ENCODE peak calls at places on chromosomes 16 and 17, in five cellular contexts. G is AG04450, W is lower lobe of right lung, E is heart left ventricle, R is AG09309. Z is an unnamed sample.

GRCh38 chr16:81632392-81633146 is 146.5 kb upstream of the PLCG2 start:
- DNase-seq in W (peak; percentile 65), E (peak; percentile 47), G (no peak), R (no peak), Z (peak; percentile 83)

GRCh38 chr16:31147574-31147973 is 2.3 kb downstream of the PRSS36 start:
- DNase-seq in E (no peak), G (no peak), R (no peak), W (no peak), Z (no peak)

GRCh38 chr17:12959441-12959840 is 58.4 kb downstream of the ELAC2 start:
- DNase-seq in R (peak; percentile 35), W (no peak), G (no peak), E (no peak), Z (no peak)

GRCh38 chr17:45108595-45109521 is 23.5 kb downstream of the PLCD3 start:
- DNase-seq in R (no peak), G (no peak), W (no peak), E (no peak), Z (no peak)

GRCh38 chr17:82775033-82775823 is 23.4 kb downstream of the TBCD start:
- DNase-seq in G (no peak), R (no peak), E (peak; percentile 83), W (peak; percentile 79), Z (peak; percentile 47)

GRCh38 chr16:68590201-68590994 is 51.3 kb downstream of the ZFP90 start:
- DNase-seq in W (peak; percentile 77), E (peak; percentile 70), G (no peak), R (peak; percentile 10), Z (peak; percentile 93)

GRCh38 chr17:81241648-81242420 is 2.7 kb downstream of the NDUFAF8 start:
- DNase-seq in E (no peak), G (no peak), W (peak; percentile 73), R (no peak), Z (peak; percentile 72)

GRCh38 chr16:72012607-72013006 is 4.1 kb downstream of the DHODH start:
- DNase-seq in W (no peak), G (no peak), E (no peak), R (no peak), Z (no peak)

GRCh38 chr16:55046513-55046912 is 115.8 kb downstream of the IRX5 start:
- DNase-seq in G (no peak), R (no peak), E (no peak), W (no peak), Z (no peak)

GRCh38 chr17:74862108-74862901 is 2.6 kb upstream of the GRIN2C start:
- DNase-seq in E (peak; percentile 85), W (peak; percentile 82), G (no peak), R (no peak), Z (peak; percentile 69)

GRCh38 chr17:57639381-57639780 is 105.7 kb downstream of the CCDC182 start:
- DNase-seq in E (no peak), G (no peak), R (no peak), W (no peak), Z (no peak)

GRCh38 chr17:48113201-48113676 is 5.7 kb downstream of the SNX11 start:
- DNase-seq in W (peak; percentile 53), E (peak; percentile 63), R (no peak), G (no peak), Z (no peak)

GRCh38 chr16:24253192-24253591 is 2.9 kb upstream of the CACNG3 start:
- DNase-seq in E (no peak), W (no peak), G (no peak), R (no peak), Z (peak; percentile 27)

DNA sequence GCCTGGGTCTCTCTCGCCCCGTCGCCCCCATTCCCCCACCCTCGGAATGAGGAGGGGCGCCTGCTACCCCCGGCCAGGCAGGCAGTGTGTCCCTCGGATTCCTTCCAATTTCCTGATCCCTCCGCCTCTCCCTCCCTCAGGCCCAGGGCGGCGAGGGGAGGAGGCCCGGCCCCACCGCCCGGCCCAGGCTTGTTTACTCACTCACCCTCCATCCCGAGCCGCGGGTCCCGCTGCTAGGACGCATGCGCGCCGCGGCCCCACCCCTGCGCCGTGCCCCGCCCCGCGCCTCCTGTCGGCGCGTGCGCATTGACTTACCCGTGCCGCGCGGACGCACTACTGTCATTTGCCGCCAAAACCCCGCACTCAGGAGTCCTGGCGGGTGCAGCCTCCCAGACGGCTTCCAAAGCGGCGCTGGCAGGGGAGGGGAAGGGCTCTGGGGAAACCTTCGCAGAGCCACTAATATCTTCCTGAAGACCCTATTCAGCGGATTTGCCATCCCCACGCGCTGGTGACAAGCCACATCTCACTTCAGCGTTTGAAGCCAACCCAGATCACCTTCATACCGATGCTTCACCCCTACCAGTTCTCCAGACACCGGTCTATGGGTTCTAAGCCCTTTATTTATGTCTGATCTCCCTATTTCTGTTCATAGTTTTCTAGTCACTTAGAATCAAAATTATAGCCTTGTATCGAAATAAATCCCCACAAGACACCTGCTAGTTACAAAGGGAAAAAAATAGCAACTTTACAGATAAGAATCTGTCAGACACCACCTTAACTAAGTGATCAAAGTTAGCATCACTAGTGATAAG is at the start of gene EZH1:
- DNase-seq in G (peak; percentile 61), W (peak; percentile 91), R (peak; percentile 31), E (peak; percentile 96), Z (peak; percentile 98)
- TF ChIP-seq CTCF in G (no peak), W (no peak), R (no peak), E (no peak), Z (no peak)

GRCh38 chr16:49440156-49441065 is 66.8 kb downstream of the C16orf78 start:
- DNase-seq in R (no peak), G (no peak), W (no peak), E (no peak), Z (no peak)

GRCh38 chr16:49443576-49443975 is 70.0 kb downstream of the C16orf78 start:
- DNase-seq in G (no peak), W (no peak), E (no peak), R (no peak), Z (no peak)

GRCh38 chr16:49439676-49440075 is 66.1 kb downstream of the C16orf78 start:
- DNase-seq in R (no peak), G (no peak), E (no peak), W (no peak), Z (no peak)

GRCh38 chr16:49442805-49443204 is 69.2 kb downstream of the C16orf78 start:
- DNase-seq in W (no peak), R (no peak), E (no peak), G (no peak), Z (no peak)

DNA sequence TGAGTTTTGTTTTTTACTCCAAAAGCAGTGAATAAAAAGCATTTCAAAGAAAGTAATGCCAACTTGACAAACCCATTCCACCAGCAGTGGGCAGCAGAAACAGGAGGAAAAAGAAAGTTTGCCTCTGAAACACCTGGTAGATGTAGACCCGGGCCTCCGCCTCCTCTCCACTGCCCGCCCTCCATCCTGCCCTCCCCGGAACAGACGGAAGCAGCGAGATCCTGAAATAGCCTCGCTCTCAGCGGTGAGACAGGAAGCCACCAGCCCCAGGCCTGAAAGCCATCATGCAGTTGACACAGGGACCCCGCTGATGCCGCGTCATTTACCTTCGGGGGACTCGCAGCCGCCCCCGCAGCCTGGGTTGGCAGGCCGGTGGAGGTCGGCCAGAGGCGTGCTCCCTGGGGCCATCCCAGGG is 67.8 kb downstream of the C16orf78 start:
- DNase-seq in E (peak; percentile 71), R (no peak), W (no peak), G (no peak), Z (no peak)
- TF ChIP-seq CTCF in E (peak; percentile 23), R (no peak), W (peak; percentile 25), G (no peak), Z (peak; percentile 20)

GRCh38 chr17:33028061-33028460 is 36.4 kb downstream of the SPACA3 start:
- DNase-seq in R (no peak), W (no peak), G (no peak), E (no peak), Z (no peak)

GRCh38 chr17:33033176-33033575 is 41.5 kb downstream of the SPACA3 start:
- DNase-seq in E (no peak), W (no peak), R (no peak), G (no peak), Z (no peak)

GRCh38 chr17:33024688-33025486 is 33.2 kb downstream of the SPACA3 start:
- DNase-seq in G (no peak), E (no peak), W (no peak), R (no peak), Z (no peak)

GRCh38 chr17:33023790-33024189 is 32.1 kb downstream of the SPACA3 start:
- DNase-seq in R (no peak), W (no peak), E (no peak), G (no peak), Z (no peak)

GRCh38 chr17:33028778-33029177 is 37.1 kb downstream of the SPACA3 start:
- DNase-seq in R (no peak), G (no peak), E (no peak), W (no peak), Z (no peak)
- TF ChIP-seq CTCF in R (no peak), G (no peak), E (no peak), W (no peak), Z (no peak)

GRCh38 chr16:4058386-4058785 is 57.9 kb downstream of the ADCY9 start:
- DNase-seq in G (no peak), W (no peak), E (no peak), R (no peak), Z (no peak)

GRCh38 chr16:4062212-4062802 is 53.9 kb downstream of the ADCY9 start:
- DNase-seq in G (no peak), R (no peak), W (no peak), E (no peak), Z (no peak)

GRCh38 chr16:4057439-4057877 is 58.8 kb downstream of the ADCY9 start:
- DNase-seq in R (no peak), W (no peak), E (no peak), G (no peak), Z (no peak)

GRCh38 chr16:4060823-4061222 is 55.4 kb downstream of the ADCY9 start:
- DNase-seq in E (no peak), R (no peak), W (no peak), G (no peak), Z (no peak)

DNA sequence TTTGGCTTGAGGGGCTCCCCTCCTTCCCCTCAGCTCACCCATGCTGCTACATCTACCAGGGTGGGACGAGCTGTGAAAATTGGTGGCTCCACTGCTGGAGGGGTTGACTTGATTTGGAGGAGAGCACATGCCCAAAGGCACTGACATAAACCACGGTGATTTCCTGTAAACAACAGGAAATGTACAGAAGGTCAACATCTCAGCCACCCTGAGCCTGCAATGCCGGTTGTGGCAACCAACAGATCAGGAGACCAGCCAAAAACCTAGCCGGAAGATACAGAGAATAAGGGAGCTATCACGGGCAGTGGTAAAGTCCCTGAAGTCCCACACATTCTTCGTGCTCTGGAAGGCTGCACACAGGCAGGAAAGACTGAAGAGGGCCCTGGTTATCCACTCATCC is 56.3 kb downstream of the ADCY9 start:
- DNase-seq in W (no peak), E (no peak), R (no peak), G (no peak), Z (no peak)
- TF ChIP-seq CTCF in W (no peak), E (no peak), R (no peak), G (no peak), Z (no peak)

Z was measured in Calu3.